ENCODE peak calls at places on chromosome 1, in six cellular contexts. X is coronary artery, D is endothelial cell of umbilical vein, O is GM23338, E is upper lobe of right lung, C is AG04450. J is an unnamed sample.

GRCh38 chr1:145979746-145980435 is 15.4 kb downstream of the POLR3GL start:
- DNase-seq in X (peak), D (peak), O (no peak), E (no peak), C (no peak), J (no peak)

GRCh38 chr1:229221106-229222019 is 49.5 kb upstream of the RAB4A start:
- DNase-seq in X (no peak), D (no peak), O (no peak), E (no peak), C (no peak), J (no peak)

GRCh38 chr1:208252126-208252853 is 8.1 kb upstream of the PLXNA2 start:
- DNase-seq in X (no peak), D (no peak), O (peak), E (peak), C (no peak), J (no peak)

GRCh38 chr1:35660581-35661473 is 19.5 kb upstream of the PSMB2 start:
- DNase-seq in X (no peak), D (peak), O (peak), E (no peak), C (peak), J (no peak)

GRCh38 chr1:109768335-109768650 is 4.6 kb upstream of the EPS8L3 start:
- DNase-seq in X (no peak), D (no peak), O (no peak), E (peak), C (no peak), J (no peak)

GRCh38 chr1:233294991-233295774 is at the start of gene PCNX2:
- DNase-seq in X (no peak), D (peak), O (peak), E (peak), C (no peak), J (peak)

GRCh38 chr1:4397196-4397595 is 257.2 kb upstream of the AJAP1 start:
- DNase-seq in X (no peak), D (no peak), O (no peak), E (no peak), C (no peak), J (no peak)

GRCh38 chr1:234915923-234916675 is 212.5 kb downstream of the TOMM20 start:
- DNase-seq in X (no peak), D (peak), O (no peak), E (no peak), C (no peak), J (no peak)

GRCh38 chr1:121517586-121518230 is 332.9 kb downstream of the SRGAP2C start:
- DNase-seq in X (no peak), D (no peak), O (no peak), E (no peak), C (no peak), J (no peak)

GRCh38 chr1:31639543-31639942 is 5.1 kb downstream of the PEF1 start:
- DNase-seq in X (no peak), D (no peak), O (no peak), E (no peak), C (no peak), J (no peak)

GRCh38 chr1:20575544-20576056 is 13.3 kb upstream of the CDA start:
- DNase-seq in X (no peak), D (no peak), O (no peak), E (no peak), C (no peak), J (no peak)

GRCh38 chr1:27102134-27102706 is 52.7 kb downstream of the SLC9A1 start:
- DNase-seq in X (no peak), D (no peak), O (no peak), E (no peak), C (no peak), J (no peak)

GRCh38 chr1:61253059-61253735 is 170.8 kb downstream of the NFIA start:
- DNase-seq in X (no peak), D (peak), O (no peak), E (no peak), C (no peak), J (no peak)

GRCh38 chr1:186282466-186282865 is 92.6 kb downstream of the TPR start:
- DNase-seq in X (no peak), D (no peak), O (no peak), E (no peak), C (no peak), J (no peak)

GRCh38 chr1:154220970-154221814 is 437 bp downstream of the UBAP2L start:
- DNase-seq in X (peak), D (peak), O (peak), E (peak), C (no peak), J (peak)

GRCh38 chr1:159835366-159835765 is 8.7 kb downstream of the SLAMF8 start:
- DNase-seq in X (no peak), D (no peak), O (no peak), E (no peak), C (no peak), J (no peak)

GRCh38 chr1:76294470-76295194 is 220.1 kb downstream of the ST6GALNAC3 start:
- DNase-seq in X (no peak), D (no peak), O (no peak), E (no peak), C (no peak), J (no peak)

GRCh38 chr1:40612345-40612831 is 53.1 kb downstream of the RIMS3 start:
- DNase-seq in X (no peak), D (peak), O (peak), E (no peak), C (peak), J (peak)

GRCh38 chr1:27109103-27109822 is 45.7 kb downstream of the SLC9A1 start:
- DNase-seq in X (no peak), D (no peak), O (peak), E (peak), C (no peak), J (no peak)

GRCh38 chr1:145885738-145886287 is at the start of gene ANKRD35:
- DNase-seq in X (peak), D (peak), O (peak), E (peak), C (no peak), J (peak)

GRCh38 chr1:231337043-231337471 is 595 bp downstream of the EXOC8 start:
- DNase-seq in X (no peak), D (no peak), O (peak), E (no peak), C (no peak), J (peak)

GRCh38 chr1:53583021-53583902 is 124.1 kb downstream of the DMRTB1 start:
- DNase-seq in X (no peak), D (no peak), O (no peak), E (peak), C (no peak), J (no peak)

GRCh38 chr1:180507826-180508724 is 5.7 kb upstream of the ACBD6 start:
- DNase-seq in X (no peak), D (peak), O (no peak), E (no peak), C (peak), J (no peak)

GRCh38 chr1:162656266-162656665 is 24.0 kb downstream of the DDR2 start:
- DNase-seq in X (no peak), D (no peak), O (no peak), E (no peak), C (no peak), J (no peak)

GRCh38 chr1:1862905-1863547 is 27.9 kb downstream of the GNB1 start:
- DNase-seq in X (no peak), D (no peak), O (no peak), E (no peak), C (no peak), J (no peak)

GRCh38 chr1:200628223-200628868 is 7.8 kb upstream of the KIF14 start:
- DNase-seq in X (no peak), D (no peak), O (no peak), E (no peak), C (no peak), J (no peak)

GRCh38 chr1:92136316-92136715 is 56.2 kb downstream of the BTBD8 start:
- DNase-seq in X (no peak), D (peak), O (no peak), E (no peak), C (no peak), J (no peak)

GRCh38 chr1:171653796-171654704 is 1.6 kb upstream of the MYOC start:
- DNase-seq in X (no peak), D (no peak), O (no peak), E (no peak), C (no peak), J (no peak)

GRCh38 chr1:99445486-99445885 is 181.2 kb downstream of the PLPPR4 start:
- DNase-seq in X (no peak), D (peak), O (no peak), E (no peak), C (peak), J (no peak)

GRCh38 chr1:148372731-148373130 is 110.4 kb downstream of the PPIAL4G start:
- DNase-seq in X (no peak), D (no peak), O (no peak), E (no peak), C (no peak), J (peak)

GRCh38 chr1:212062832-212063438 is 27.4 kb downstream of the DTL start:
- DNase-seq in X (no peak), D (peak), O (peak), E (no peak), C (peak), J (no peak)

GRCh38 chr1:181777812-181778211 is 283.7 kb downstream of the ZNF648 start:
- DNase-seq in X (no peak), D (no peak), O (no peak), E (no peak), C (no peak), J (no peak)

GRCh38 chr1:161962094-161962887 is 61.4 kb downstream of the OLFML2B start:
- DNase-seq in X (no peak), D (peak), O (no peak), E (no peak), C (peak), J (no peak)

GRCh38 chr1:63731117-63732043 is 42.4 kb upstream of the ROR1 start:
- DNase-seq in X (no peak), D (peak), O (peak), E (no peak), C (peak), J (no peak)

GRCh38 chr1:176717052-176717754 is 254.2 kb downstream of the PAPPA2 start:
- DNase-seq in X (no peak), D (no peak), O (peak), E (no peak), C (no peak), J (no peak)

DNA sequence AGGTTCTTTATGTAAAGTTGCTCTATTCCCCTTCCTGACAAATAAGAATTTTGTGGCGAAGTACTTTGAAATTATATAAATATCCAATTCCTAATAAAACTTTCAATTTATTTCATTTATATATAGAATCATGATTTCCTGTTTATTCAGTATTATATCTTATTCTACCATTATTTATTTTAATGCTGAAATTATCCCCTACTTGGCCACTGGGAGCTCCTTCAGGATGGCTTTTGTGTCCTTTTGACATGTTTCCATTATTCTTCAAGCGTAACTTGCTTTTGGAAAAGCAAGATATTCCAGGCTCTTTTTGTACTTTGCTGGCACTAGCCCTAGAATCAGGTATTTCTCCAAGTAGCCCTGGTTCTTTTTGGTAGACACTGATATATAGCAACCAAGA is 67.2 kb upstream of the CACYBP start:
- DNase-seq in X (no peak), D (no peak), O (no peak), E (no peak), C (no peak), J (no peak)
- TF ChIP-seq CTCF in X (no peak), D (no peak), O (peak), E (no peak), C (peak), J (no peak)

DNA sequence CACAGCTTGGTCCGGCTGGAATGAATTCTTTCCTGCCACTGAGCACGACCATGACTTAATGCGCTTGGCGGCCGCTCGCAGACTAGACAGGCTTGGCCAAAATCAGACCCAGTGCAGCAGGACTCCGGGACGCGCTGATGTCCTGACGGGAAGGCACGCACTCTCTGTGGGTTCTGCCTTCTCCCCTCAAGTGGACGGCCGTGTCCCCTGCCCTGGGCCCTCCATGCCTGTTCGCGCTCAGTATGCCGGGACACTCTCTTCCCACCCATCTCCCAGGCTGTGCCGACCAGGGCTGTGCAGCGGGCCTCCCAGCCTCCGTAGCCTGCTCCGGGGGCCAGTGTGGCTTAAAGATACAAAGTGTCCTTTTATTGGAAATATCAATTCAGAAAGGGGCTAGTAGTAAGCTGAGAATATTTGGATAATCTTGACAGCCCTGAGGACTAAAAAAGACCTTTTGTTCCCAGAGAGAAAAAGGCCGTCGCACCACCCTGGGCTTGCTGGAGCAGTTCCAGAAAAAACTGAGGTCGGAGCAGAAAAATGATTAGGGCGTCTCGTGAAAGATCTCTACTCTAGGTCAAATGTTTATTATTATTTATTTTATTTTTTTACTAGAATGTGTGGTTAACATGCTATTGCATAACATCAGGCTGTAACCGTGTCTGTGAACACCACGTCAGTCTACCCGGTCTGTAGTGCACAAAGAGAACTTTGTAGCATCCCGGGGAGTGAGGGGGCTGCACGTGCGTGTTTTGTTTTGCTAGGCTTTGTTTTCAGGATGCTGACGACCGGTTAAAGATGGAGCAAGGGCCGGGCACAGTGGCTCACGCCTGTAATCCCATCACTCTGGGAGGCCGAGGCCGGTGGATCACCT is 88.0 kb upstream of the ARHGEF16 start:
- DNase-seq in X (peak), D (no peak), O (no peak), E (no peak), C (no peak), J (no peak)
- H3K27ac ChIP-seq in X (peak), D (no peak), O (no peak), E (no peak), C (no peak), J (no peak)

DNA sequence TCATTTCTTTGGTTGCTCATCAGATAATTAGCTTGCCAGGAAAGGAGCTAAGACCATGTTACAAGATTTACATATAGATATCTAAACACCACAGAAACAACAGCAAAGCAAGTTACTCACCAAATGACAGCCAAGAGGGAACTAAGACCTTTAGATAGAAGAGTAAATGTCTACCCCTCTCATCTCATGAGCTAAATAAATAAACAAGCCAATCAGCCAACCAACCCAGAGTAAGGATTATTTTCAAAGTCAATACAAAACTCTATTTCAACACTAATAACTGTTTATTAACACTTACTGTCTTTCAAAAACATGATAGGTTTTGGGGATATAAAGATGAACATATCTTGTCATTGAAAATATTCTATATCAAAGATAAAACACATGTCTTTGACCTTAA is 474.7 kb downstream of the LMO4 start:
- DNase-seq in X (no peak), D (no peak), O (no peak), E (no peak), C (no peak), J (no peak)
- TF ChIP-seq CTCF in X (no peak), D (no peak), O (no peak), E (no peak), C (no peak), J (no peak)

DNA sequence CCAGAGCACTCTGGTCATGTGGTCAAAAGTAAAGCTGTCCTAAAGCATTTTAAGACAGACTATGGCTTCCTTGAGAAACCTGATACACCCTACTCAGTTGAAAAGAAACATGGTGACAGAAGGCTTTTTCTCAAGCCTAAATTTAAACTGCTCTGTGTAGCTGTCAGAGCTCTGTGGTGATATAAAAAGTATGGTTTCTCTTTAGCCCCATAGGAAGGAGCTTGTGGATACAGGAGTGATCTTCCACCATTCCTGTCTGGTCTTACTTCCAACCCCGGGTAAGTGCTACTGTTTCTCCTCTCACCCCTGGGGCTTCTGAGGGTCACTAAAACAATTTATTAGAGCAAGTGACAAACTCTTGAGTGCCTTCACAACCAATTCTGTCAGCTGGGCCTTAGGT is 8.5 kb downstream of the TP53BP2 start:
- DNase-seq in X (no peak), D (no peak), O (no peak), E (no peak), C (no peak), J (no peak)
- H3K27ac ChIP-seq in X (peak), D (no peak), O (no peak), E (no peak), C (no peak), J (no peak)

J was measured in CD4-positive, alpha-beta T cell.